ENCODE peak calls at places on chromosomes 16 and 17, in eight cellular contexts. F is AG04450, C is H9, J is fibroblast of villous mesenchyme, V is A673, G is PC-9, K is bronchial epithelial cell, L is D721Med. S is an unnamed sample.

GRCh38 chr16:87754535-87754934 is 11.3 kb downstream of the KLHDC4 start:
- DNase-seq in F (no peak), K (no peak), J (no peak), C (no peak), G (no peak), L (no peak), V (no peak), S (no peak)

GRCh38 chr17:39597372-39598046 is 10.2 kb downstream of the NEUROD2 start:
- DNase-seq in F (no peak), C (no peak), J (no peak), V (no peak), G (no peak), L (no peak), K (no peak), S (no peak)

GRCh38 chr17:82531431-82531881 is 11.9 kb downstream of the FOXK2 start:
- DNase-seq in L (no peak), F (peak), G (no peak), J (peak), V (no peak), K (peak), C (no peak), S (no peak)

GRCh38 chr17:42422412-42422957 is 571 bp downstream of the CAVIN1 start:
- DNase-seq in F (no peak), G (peak), V (no peak), J (peak), K (no peak), L (no peak), C (peak), S (no peak)

GRCh38 chr17:27466748-27467375 is 10.6 kb downstream of the KSR1 start:
- DNase-seq in F (no peak), L (no peak), V (no peak), G (no peak), J (no peak), C (no peak), K (no peak), S (no peak)

GRCh38 chr16:17301593-17302135 is 169.1 kb downstream of the XYLT1 start:
- DNase-seq in L (no peak), J (no peak), K (no peak), V (no peak), G (no peak), C (no peak), F (no peak), S (no peak)

GRCh38 chr17:4536259-4536741 is 18.9 kb downstream of the MYBBP1A start:
- DNase-seq in V (peak), G (no peak), J (peak), C (peak), L (no peak), F (no peak), K (no peak), S (no peak)

GRCh38 chr16:10525214-10525825 is 55.1 kb downstream of the EMP2 start:
- DNase-seq in C (no peak), K (no peak), V (no peak), J (peak), F (no peak), L (no peak), G (no peak), S (no peak)

GRCh38 chr16:59021751-59022150 is 287.6 kb upstream of the GOT2 start:
- DNase-seq in V (no peak), J (peak), F (no peak), L (no peak), G (no peak), C (no peak), K (no peak), S (no peak)

GRCh38 chr16:27374794-27375499 is 27.0 kb upstream of the IL21R start:
- DNase-seq in K (peak), L (no peak), F (peak), C (peak), J (peak), G (peak), V (peak), S (no peak)

GRCh38 chr16:84617068-84617630 is 729 bp downstream of the COTL1 start:
- DNase-seq in L (no peak), C (peak), G (no peak), K (no peak), J (no peak), F (no peak), V (no peak), S (no peak)

DNA sequence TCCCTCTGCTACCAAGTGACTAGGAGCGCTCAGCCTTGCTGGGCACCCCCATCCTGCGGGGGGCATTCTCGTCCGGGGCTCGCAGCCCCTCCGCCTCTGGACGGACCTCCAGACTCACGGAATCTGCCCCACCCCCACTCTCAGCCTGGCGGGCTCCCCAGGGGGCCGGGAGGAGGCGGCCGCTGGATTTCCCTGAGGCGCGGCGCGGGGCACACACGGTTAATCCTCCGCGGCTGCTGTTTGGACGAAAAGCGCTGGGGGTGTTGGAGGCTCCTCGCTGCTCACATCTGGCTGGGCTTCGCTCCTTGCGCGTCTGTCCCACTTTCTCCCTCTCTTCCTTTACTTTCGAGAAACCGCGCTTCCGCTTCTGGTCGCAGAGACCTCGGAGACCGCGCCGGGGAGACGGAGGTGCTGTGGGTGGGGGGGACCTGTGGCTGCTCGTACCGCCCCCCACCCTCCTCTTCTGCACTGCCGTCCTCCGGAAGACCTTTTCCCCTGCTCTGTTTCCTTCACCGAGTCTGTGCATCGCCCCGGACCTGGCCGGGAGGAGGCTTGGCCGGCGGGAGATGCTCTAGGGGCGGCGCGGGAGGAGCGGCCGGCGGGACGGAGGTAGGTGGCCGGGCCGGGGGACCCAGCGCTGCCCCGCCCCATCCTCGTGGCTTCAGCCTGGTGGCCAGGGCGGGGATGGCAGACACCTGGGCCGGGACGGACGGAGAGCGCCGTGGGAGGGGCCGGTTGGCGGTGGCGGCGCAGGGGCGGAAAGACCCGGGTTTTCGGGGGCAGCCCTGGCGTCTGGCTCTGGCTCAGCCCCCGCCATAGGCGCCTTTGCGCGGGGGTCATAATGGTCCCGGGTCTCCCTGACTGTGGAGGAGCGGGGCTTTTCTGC is at the start of gene C1QTNF1:
- DNase-seq in G (no peak), V (peak), C (peak), J (peak), F (no peak), K (no peak), L (no peak), S (no peak)
- TF ChIP-seq CTCF in G (peak), V (peak), C (peak), J (peak), F (peak), K (peak), L (no peak), S (no peak)

GRCh38 chr17:2982854-2983636 is 80.4 kb downstream of the OR1D5 start:
- DNase-seq in G (no peak), K (no peak), L (no peak), C (peak), F (peak), J (peak), V (no peak), S (peak)
- TF ChIP-seq CTCF in G (no peak), K (no peak), L (no peak), C (no peak), F (peak), J (peak), V (no peak), S (peak)

DNA sequence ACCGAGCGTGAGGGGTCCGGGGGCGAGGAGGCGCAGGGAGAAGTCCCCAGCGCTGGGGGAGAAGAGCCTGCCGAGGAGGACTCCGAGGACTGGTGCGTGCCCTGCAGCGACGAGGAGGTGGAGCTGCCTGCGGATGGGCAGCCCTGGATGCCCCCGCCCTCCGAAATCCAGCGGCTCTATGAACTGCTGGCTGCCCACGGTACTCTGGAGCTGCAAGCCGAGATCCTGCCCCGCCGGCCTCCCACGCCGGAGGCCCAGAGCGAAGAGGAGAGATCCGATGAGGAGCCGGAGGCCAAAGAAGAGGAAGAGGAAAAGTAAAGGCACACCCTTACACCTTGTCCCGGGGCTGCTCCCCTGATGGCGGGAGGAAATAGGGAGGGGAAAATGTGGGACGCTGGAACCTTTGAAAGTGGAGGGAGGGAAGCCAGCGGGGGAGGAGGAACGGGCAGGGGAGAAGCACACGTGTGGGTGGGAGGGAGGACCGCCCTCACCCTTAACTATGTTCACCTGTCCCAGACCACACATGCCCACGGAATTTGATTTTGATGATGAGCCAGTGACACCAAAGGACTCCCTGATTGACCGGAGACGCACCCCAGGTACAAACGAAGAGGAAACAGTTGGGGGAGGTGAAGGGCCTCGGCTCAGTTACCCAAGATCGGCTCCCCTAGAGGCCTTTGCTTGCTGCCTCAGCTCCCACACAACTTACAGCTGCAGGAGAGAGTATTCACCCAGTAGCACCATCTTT is 916 bp downstream of the PAGR1 start:
- DNase-seq in C (peak), L (no peak), F (no peak), G (peak), J (peak), K (peak), V (peak), S (no peak)
- TF ChIP-seq CTCF in C (peak), L (no peak), F (peak), G (no peak), J (peak), K (no peak), V (no peak), S (no peak)

GRCh38 chr17:40862985-40863733 is 3.9 kb downstream of the KRT12 start:
- DNase-seq in K (no peak), F (no peak), G (no peak), C (peak), L (no peak), V (no peak), J (no peak), S (no peak)
- TF ChIP-seq CTCF in K (peak), F (peak), G (no peak), C (peak), L (no peak), V (no peak), J (peak), S (peak)

DNA sequence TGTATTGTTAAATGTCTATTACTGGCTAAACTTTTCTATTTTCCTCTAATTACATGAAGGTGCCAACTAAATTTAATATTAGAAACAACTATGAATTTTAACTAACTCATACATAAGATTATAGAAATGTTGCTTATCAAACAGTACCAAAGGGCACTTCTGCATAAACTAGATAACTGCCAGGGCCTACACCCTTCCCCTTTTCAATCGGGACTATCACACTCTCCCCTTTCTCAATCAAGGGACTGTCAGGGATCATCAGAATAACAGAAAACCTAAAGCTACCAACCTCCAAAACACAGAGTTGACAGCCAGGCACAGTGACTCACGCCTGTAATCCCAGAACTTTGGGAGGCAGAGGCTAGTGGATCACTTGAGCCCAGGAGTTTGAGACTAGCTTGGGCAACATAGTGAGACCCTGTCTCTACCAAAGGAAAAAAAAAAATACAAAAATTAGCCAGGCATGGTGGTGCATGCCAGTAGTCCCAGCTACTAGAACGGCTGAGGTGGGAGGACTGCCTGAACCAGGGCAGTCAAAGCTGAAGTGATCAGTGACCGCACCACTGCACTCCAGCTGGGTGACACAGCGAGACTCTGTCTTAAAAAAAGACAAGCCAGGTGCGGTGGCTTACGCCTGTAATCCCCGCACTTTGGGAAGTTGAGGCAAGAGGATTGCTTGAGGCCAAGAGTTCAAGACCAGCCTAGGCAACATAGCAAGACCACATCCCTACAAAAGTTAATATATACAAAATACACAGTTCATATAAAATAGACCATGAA is 3.2 kb upstream of the PHLPP2 start:
- DNase-seq in F (no peak), J (no peak), G (no peak), L (no peak), V (no peak), C (no peak), K (no peak), S (no peak)
- TF ChIP-seq CTCF in F (no peak), J (no peak), G (no peak), L (no peak), V (no peak), C (no peak), K (no peak), S (no peak)

GRCh38 chr17:63497708-63498483 is 21.0 kb downstream of the ACE start:
- DNase-seq in F (no peak), G (no peak), J (peak), V (peak), L (no peak), C (peak), K (peak), S (no peak)
- TF ChIP-seq CTCF in F (peak), G (no peak), J (peak), V (peak), L (peak), C (peak), K (peak), S (peak)

GRCh38 chr16:65126845-65127624 is 5.2 kb upstream of the CDH11 start:
- DNase-seq in V (no peak), K (no peak), C (no peak), J (no peak), F (no peak), L (no peak), G (no peak), S (no peak)
- TF ChIP-seq CTCF in V (peak), K (peak), C (peak), J (peak), F (peak), L (no peak), G (peak), S (peak)

GRCh38 chr17:47895856-47896671 is at the start of gene SP2:
- DNase-seq in J (peak), K (peak), F (peak), V (peak), L (peak), C (peak), G (peak), S (peak)
- TF ChIP-seq CTCF in J (peak), K (no peak), F (no peak), V (no peak), L (no peak), C (peak), G (peak), S (no peak)